ENCODE peak calls at places on chromosome 7, in five cellular contexts. K is GM03348; N is stomach; U is stimulated activated CD4-positive, alpha-beta T cell treated with anti-CD3 and anti-CD28 coated beads, Interleukin-4, amount 100 ng/mL, for 24 hours; A is M059J. Z is an unnamed sample.

GRCh38 chr7:78953090-78953489 is 500.4 kb downstream of the MAGI2 start:
- DNase-seq in U (no peak), N (no peak), K (peak; percentile 13), A (peak; percentile 18), Z (no peak)

GRCh38 chr7:106779877-106780276 is 85.2 kb upstream of the PIK3CG start:
- DNase-seq in U (no peak), N (peak; percentile 53), K (no peak), A (peak; percentile 75), Z (no peak)

GRCh38 chr7:33392143-33392542 is 262.8 kb downstream of the BBS9 start:
- DNase-seq in A (no peak), U (no peak), N (no peak), K (no peak), Z (no peak)

GRCh38 chr7:15723840-15724239 is 37.4 kb upstream of the MEOX2 start:
- DNase-seq in K (peak; percentile 21), A (no peak), N (no peak), U (no peak), Z (no peak)

GRCh38 chr7:158706710-158707590 is 2.3 kb upstream of the NCAPG2 start:
- DNase-seq in U (no peak), N (no peak), K (no peak), A (no peak), Z (no peak)

GRCh38 chr7:73704640-73705550 is 14.6 kb downstream of the STX1A start:
- DNase-seq in K (no peak), A (no peak), U (no peak), N (no peak), Z (no peak)

GRCh38 chr7:93551063-93551895 is 23.2 kb downstream of the CALCR start:
- DNase-seq in U (no peak), A (peak; percentile 50), N (no peak), K (peak; percentile 38), Z (peak; percentile 12)

GRCh38 chr7:73887762-73888161 is 26.8 kb downstream of the TMEM270 start:
- DNase-seq in U (no peak), A (no peak), K (no peak), N (no peak), Z (no peak)

GRCh38 chr7:8455426-8455825 is 22.0 kb downstream of the NXPH1 start:
- DNase-seq in K (no peak), A (no peak), N (no peak), U (no peak), Z (no peak)

GRCh38 chr7:151742713-151743480 is 134.0 kb downstream of the PRKAG2 start:
- DNase-seq in N (no peak), K (no peak), A (no peak), U (no peak), Z (no peak)

GRCh38 chr7:114530074-114530611 is 115.5 kb downstream of the FOXP2 start:
- DNase-seq in A (no peak), U (no peak), K (no peak), N (no peak), Z (no peak)

GRCh38 chr7:117424090-117424829 is 3.0 kb downstream of the ASZ1 start:
- DNase-seq in K (no peak), N (no peak), A (no peak), U (no peak), Z (no peak)

Z was measured in AG08396.